ENCODE peak calls at places on chromosomes 2 and 18, in seven cellular contexts. S is neuronal stem cell, B is IMR-90, R is trophoblast cell, I is mesendoderm, Q is H9, M is H1. H is an unnamed sample. For H3K27me3, the result is how much of the 10 kb centered on the place peaks cover.

GRCh38 chr2:205709319-205709718 is 27.0 kb downstream of the NRP2 start:
- DNase-seq in S (no peak), B (no peak), R (peak), I (no peak), Q (no peak), M (no peak), H (no peak)

GRCh38 chr2:134795765-134796164 is 42.7 kb upstream of the ACMSD start:
- DNase-seq in S (no peak), B (no peak), R (no peak), I (no peak), Q (no peak), M (no peak), H (no peak)

GRCh38 chr2:223943561-223944008 is 1.6 kb downstream of the WDFY1 start:
- DNase-seq in S (no peak), B (peak), R (no peak), I (no peak), Q (no peak), M (no peak), H (peak)

GRCh38 chr2:98118852-98119251 is 31.9 kb downstream of the VWA3B start:
- DNase-seq in S (no peak), B (no peak), R (no peak), I (no peak), Q (no peak), M (no peak), H (no peak)

GRCh38 chr2:238728322-238729260 is 119.3 kb upstream of the TWIST2 start:
- DNase-seq in S (no peak), B (peak), R (peak), I (peak), Q (no peak), M (no peak), H (peak)

GRCh38 chr2:106278477-106278876 is 84.4 kb upstream of the UXS1 start:
- DNase-seq in S (no peak), B (no peak), R (no peak), I (no peak), Q (no peak), M (no peak), H (no peak)

GRCh38 chr18:75363446-75364225 is 63.9 kb downstream of the SMIM21 start:
- DNase-seq in S (no peak), B (no peak), R (peak), I (no peak), Q (no peak), M (no peak), H (no peak)

GRCh38 chr2:240557808-240558207 is at the start of gene ANKMY1:
- DNase-seq in S (peak), B (peak), R (peak), I (peak), Q (peak), M (peak), H (peak)

GRCh38 chr2:98347298-98348065 is 1.2 kb downstream of the CNGA3 start:
- DNase-seq in S (peak), B (no peak), R (no peak), I (peak), Q (peak), M (peak), H (no peak)

GRCh38 chr18:37684590-37684989 is 119.0 kb upstream of the CELF4 start:
- DNase-seq in S (no peak), B (no peak), R (no peak), I (peak), Q (peak), M (no peak), H (no peak)

GRCh38 chr2:220006152-220006551 is 378.7 kb downstream of the SLC4A3 start:
- DNase-seq in S (no peak), B (peak), R (no peak), I (no peak), Q (no peak), M (no peak), H (peak)

GRCh38 chr2:9821805-9822445 is 21.3 kb upstream of the TAF1B start:
- DNase-seq in S (no peak), B (no peak), R (no peak), I (no peak), Q (no peak), M (no peak), H (no peak)

GRCh38 chr2:28185881-28186280 is 206.8 kb upstream of the FOSL2 start:
- DNase-seq in S (no peak), B (peak), R (no peak), I (no peak), Q (no peak), M (no peak), H (peak)

GRCh38 chr2:201433389-201433995 is 17.8 kb downstream of the TRAK2 start:
- DNase-seq in S (no peak), B (no peak), R (no peak), I (peak), Q (no peak), M (no peak), H (no peak)

GRCh38 chr2:201432551-201433388 is 18.5 kb downstream of the TRAK2 start:
- DNase-seq in S (no peak), B (peak), R (no peak), I (peak), Q (no peak), M (no peak), H (peak)

GRCh38 chr2:201440182-201440581 is 11.1 kb downstream of the TRAK2 start:
- DNase-seq in S (no peak), B (no peak), R (peak), I (peak), Q (no peak), M (no peak), H (no peak)

GRCh38 chr2:201432038-201432437 is 19.2 kb downstream of the TRAK2 start:
- DNase-seq in S (no peak), B (peak), R (no peak), I (no peak), Q (no peak), M (no peak), H (peak)

DNA sequence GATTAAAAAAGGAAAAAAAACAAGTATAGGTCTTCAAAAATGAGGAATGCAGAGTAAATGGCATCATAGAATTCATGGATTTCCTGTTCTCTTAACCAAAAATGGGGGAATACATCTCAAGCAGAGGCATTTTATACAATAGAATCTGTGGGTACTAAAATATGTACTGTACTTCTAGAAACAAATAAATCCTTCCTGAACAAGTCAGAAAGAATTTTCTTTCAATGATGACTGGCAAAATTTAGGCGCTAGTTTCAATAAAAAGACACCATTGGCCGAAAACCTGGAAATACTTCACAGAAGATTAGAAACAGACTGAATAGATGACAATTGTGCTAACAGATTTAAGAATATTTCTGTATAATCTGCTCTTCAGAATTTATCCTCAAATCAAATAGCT is 15.1 kb downstream of the TRAK2 start:
- DNase-seq in S (no peak), B (no peak), R (no peak), I (no peak), Q (no peak), M (no peak), H (no peak)
- H2BK5ac ChIP-seq in S (no peak), B (no peak), R (no peak), I (no peak), Q (no peak), M (no peak), H (no peak)

GRCh38 chr2:218859994-218860831 is 608 bp downstream of the WNT6 start:
- DNase-seq in S (no peak), B (no peak), R (no peak), I (no peak), Q (no peak), M (peak), H (no peak)

GRCh38 chr2:218861645-218862318 is 2.2 kb downstream of the WNT6 start:
- DNase-seq in S (no peak), B (no peak), R (no peak), I (no peak), Q (no peak), M (no peak), H (no peak)

GRCh38 chr2:218859556-218859993 is at the start of gene WNT6:
- DNase-seq in S (no peak), B (no peak), R (no peak), I (no peak), Q (no peak), M (no peak), H (no peak)

GRCh38 chr2:218858671-218859555 is 692 bp upstream of the WNT6 start:
- DNase-seq in S (no peak), B (no peak), R (no peak), I (no peak), Q (peak), M (peak), H (no peak)

GRCh38 chr2:218860950-218861381 is 1.4 kb downstream of the WNT6 start:
- DNase-seq in S (peak), B (peak), R (no peak), I (peak), Q (peak), M (peak), H (peak)
- H3K27me3 ChIP-seq in S (under half), B (half or more), R (under half), I (under half), Q (half or more), M (half or more), H (half or more)

GRCh38 chr2:43727634-43728014 is 46.2 kb upstream of the DYNC2LI1 start:
- DNase-seq in S (no peak), B (no peak), R (no peak), I (no peak), Q (no peak), M (no peak), H (no peak)

GRCh38 chr2:43729775-43730174 is 44.1 kb upstream of the DYNC2LI1 start:
- DNase-seq in S (no peak), B (no peak), R (no peak), I (no peak), Q (no peak), M (no peak), H (no peak)

GRCh38 chr2:43724728-43725526 is 48.7 kb upstream of the C1GALT1C1L start:
- DNase-seq in S (no peak), B (no peak), R (no peak), I (peak), Q (no peak), M (no peak), H (no peak)

GRCh38 chr2:43731211-43731610 is 42.6 kb upstream of the DYNC2LI1 start:
- DNase-seq in S (no peak), B (no peak), R (no peak), I (no peak), Q (no peak), M (no peak), H (no peak)

DNA sequence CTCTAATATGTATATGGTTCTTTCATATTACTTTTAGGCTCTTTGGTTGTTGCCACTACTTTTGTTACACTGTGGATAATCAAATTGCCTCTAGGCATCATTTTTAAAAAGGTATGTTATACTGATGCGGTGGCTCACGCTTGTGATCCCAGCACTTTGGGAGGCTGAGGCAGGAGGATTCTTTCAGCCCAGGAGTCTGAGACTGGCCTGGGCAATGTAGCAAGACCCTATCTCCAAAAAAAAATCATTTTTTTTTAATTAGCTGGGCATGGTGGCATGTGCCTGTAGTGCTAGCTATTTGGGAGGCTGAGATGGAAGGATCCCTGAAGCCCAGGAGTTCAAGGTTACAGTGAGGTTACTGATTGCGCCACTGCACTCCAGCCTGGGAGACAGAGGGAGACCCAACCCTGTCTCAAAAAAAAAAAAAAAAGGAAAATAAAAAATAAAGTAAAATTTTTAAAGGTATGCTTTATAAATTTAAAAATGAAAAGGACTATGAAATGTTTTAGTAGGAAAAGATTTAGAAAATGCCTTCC is 48.1 kb upstream of the DYNC2LI1 start:
- DNase-seq in S (no peak), B (no peak), R (no peak), I (no peak), Q (no peak), M (no peak), H (no peak)
- H3K9ac ChIP-seq in S (no peak), B (no peak), R (no peak), I (no peak), Q (no peak), M (no peak), H (no peak)

DNA sequence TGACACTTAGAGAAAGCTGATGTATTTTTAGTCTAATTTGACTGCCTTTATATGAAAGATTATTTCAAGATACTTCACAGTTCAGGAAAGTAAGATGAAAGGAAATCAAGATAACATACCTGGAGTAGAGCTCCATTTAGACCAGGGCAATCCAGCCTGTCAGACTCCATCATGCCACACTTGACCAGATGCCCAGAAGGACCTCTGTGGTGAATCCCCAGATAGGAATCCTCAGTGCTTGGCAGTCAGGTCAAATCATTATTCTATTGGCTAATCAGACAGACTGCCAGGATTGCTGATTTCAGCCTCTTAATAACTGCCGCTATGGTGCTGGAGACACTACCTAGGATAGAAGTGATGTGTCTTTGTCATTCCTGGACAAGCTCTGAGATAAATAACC is 404.2 kb downstream of the STK39 start:
- DNase-seq in S (no peak), B (no peak), R (no peak), I (no peak), Q (no peak), M (no peak), H (no peak)
- H2BK5ac ChIP-seq in S (no peak), B (no peak), R (no peak), I (no peak), Q (no peak), M (no peak), H (no peak)

GRCh38 chr18:59109375-59109774 is 30.3 kb upstream of the SEC11C start:
- DNase-seq in S (peak), B (no peak), R (no peak), I (no peak), Q (no peak), M (no peak), H (no peak)

DNA sequence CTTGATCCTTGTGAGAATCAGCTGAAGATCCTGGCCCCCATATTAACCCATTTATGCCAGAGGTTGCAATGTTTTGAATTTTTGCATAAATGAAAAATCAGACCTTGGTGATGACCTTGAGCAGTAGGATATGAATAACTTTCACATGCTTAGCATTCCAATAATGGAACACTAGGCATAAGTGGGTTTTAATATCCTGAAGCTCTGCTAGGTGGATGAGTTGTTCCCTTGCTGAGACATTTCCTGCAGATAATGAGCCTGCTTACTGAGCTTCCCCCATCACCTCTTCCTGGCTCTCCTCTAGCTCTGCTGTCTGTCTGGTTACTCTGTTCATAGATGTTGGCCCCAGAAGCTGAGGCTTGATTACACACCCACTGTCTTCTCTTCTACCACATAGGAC is 25.5 kb upstream of the SEC11C start:
- DNase-seq in S (no peak), B (peak), R (no peak), I (no peak), Q (no peak), M (no peak), H (no peak)
- H3K27me3 ChIP-seq in S (under half), B (under half), R (under half), I (under half), Q (under half), M (under half), H (under half)

H was measured in mesenchymal stem cell.